ENCODE peak calls at places on chromosomes 11 and 22, in nine cellular contexts. Y, C, O, A, G, H, J, Z and N are unnamed samples.

GRCh38 chr22:17222503-17222902 is 3.3 kb upstream of the ADA2 start:
- DNase-seq in O (no peak), J (no peak), A (no peak), C (peak; percentile 11), H (no peak), G (no peak), Z (no peak), Y (no peak), N (no peak)

GRCh38 chr22:22058649-22059475 is 76.3 kb upstream of the TOP3B start:
- DNase-seq in G (no peak), C (no peak), O (no peak), J (no peak), Y (no peak), H (no peak), Z (no peak), A (no peak), N (peak; percentile 39)

GRCh38 chr11:75204685-75205667 is 35.6 kb upstream of the TPBGL start:
- DNase-seq in O (peak; percentile 90), Z (peak; percentile 80), C (peak; percentile 90), G (peak; percentile 87), A (peak; percentile 93), J (peak; percentile 93), Y (peak; percentile 91), H (peak; percentile 94), N (peak; percentile 87)

GRCh38 chr11:70695086-70695960 is 297.0 kb downstream of the CTTN start:
- DNase-seq in H (no peak), Z (peak; percentile 11), J (no peak), Y (no peak), O (no peak), C (peak; percentile 13), A (no peak), G (no peak), N (no peak)

GRCh38 chr22:33529424-33530113 is 390.7 kb downstream of the LARGE1 start:
- DNase-seq in G (peak; percentile 72), Y (no peak), J (no peak), O (no peak), C (no peak), A (no peak), Z (peak; percentile 86), H (no peak), N (no peak)

GRCh38 chr11:10208045-10208674 is 85.9 kb downstream of the SBF2 start:
- DNase-seq in H (no peak), C (no peak), A (no peak), G (peak; percentile 70), Z (peak; percentile 64), Y (no peak), J (no peak), O (no peak), N (peak; percentile 52)

GRCh38 chr11:26286472-26287066 is 45.4 kb upstream of the ANO3 start:
- DNase-seq in O (peak; percentile 43), H (no peak), Y (no peak), G (peak; percentile 56), C (no peak), A (no peak), Z (peak; percentile 45), J (no peak), N (no peak)

GRCh38 chr11:32893091-32893946 is 708 bp downstream of the QSER1 start:
- DNase-seq in O (peak; percentile 68), A (peak; percentile 82), J (peak; percentile 59), Y (peak; percentile 7), G (peak; percentile 32), H (peak; percentile 43), C (peak; percentile 78), Z (peak; percentile 20), N (peak; percentile 79)

GRCh38 chr11:19116971-19117759 is at the start of gene ZDHHC13:
- DNase-seq in J (peak; percentile 99), G (peak; percentile 82), C (peak; percentile 96), H (peak; percentile 98), O (peak; percentile 97), A (peak; percentile 93), Z (peak; percentile 68), Y (peak; percentile 86), N (peak; percentile 99)
- TF ChIP-seq CTCF in J (peak; percentile 23), G (peak; percentile 43), C (peak; percentile 29), H (no peak), O (peak; percentile 51), A (peak; percentile 27), Z (peak; percentile 26), Y (peak; percentile 4), N (peak; percentile 51)

DNA sequence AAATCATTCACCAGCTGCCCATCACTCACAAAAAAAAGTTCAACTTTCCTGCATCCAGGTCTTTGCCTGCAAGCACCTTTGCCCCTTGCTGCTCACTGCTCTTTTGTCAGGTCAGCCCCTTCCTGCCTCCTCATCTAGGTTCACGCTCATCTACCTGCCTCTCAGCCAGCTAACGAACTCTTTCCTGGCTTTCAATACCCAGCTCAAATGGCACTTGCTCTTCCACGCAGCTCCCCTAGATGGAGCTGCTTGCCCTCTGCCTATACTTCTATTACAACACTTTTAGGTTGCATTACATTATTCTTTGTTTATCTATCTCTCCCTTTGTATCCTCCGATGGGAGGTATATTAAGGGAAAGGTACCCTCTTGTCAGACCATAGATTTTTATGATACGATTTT is 78.9 kb upstream of the TBCEL start:
- DNase-seq in H (no peak), Y (no peak), C (no peak), A (no peak), G (no peak), O (no peak), J (no peak), Z (no peak), N (no peak)
- TF ChIP-seq CTCF in H (no peak), Y (no peak), C (peak; percentile 17), A (no peak), G (peak; percentile 32), O (peak; percentile 68), J (no peak), Z (peak; percentile 21), N (peak; percentile 11)

DNA sequence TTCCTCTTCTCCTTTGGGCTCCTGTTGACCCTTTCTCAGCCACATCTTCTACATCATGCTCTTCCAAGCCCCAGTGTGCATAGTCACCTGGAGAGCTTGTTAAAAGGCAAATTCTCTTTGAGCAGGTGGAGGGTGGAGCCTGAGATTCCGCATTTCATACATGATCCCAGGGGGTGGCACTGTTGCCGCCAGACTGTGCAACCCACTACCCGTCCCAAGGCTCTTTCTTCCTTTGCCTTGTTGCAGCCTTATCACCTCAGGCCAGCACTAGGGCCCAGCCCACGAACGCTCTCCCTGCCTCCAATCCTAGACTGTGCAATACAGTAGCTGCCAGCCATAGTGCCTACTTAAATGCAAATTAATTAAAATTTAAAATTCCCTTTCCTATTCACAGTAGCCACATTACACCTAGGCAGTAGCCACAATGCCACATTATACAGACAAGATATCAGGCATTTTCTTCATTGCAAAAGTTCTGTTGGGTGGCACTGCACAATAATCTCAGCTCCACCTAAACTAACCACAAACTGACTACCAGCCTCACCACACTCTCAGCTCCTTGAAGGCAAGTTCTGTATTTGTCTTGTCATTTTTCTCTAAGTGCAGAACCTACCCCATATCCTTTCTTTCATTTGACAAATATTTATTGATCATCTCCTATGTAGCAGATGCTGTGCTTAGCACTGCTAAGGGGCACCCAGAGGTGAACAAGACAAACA is 4.6 kb upstream of the KCNJ5 start:
- DNase-seq in C (no peak), Y (no peak), A (no peak), G (no peak), Z (no peak), O (no peak), J (peak; percentile 32), H (peak; percentile 71), N (no peak)
- TF ChIP-seq CTCF in C (peak; percentile 33), Y (no peak), A (no peak), G (no peak), Z (no peak), O (peak; percentile 34), J (peak; percentile 16), H (no peak), N (peak; percentile 20)

DNA sequence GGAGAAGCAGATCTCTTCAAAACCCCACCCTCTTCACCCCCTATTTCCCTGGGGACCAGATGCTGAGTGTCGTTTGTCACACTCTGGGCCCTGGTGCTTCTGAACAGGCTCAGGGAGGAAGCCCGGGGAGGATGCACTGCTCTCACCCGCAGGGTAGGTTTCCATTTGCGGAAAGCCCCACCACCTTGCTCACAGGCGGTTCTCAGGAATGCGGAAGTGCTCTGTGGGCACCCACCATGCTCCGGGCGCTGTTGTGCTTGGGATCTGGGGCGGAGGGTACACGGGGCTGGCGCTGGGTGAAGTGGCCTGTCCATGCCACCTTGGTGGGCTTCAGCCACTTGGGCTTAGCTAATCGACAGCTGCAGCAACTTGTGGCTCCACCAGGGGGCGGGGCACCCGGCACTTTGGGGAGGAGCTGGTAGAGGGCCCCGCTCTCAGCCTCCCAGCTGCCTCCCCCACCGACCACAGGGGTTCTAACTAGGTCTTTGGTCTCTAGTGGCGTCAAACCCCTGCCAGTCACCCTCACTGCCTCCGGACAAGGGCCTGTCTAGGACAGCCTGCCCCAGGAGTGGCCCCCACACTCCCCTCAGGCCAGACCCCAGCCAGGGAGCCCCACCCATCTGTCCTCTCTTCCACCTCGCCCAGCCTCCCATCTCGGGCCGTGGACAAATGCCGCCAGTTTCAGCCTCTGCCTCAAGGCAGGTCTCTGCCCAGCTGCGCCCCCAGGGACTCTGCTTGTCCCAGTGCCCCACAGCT is 7.4 kb downstream of the NDUFV1 start:
- DNase-seq in C (peak; percentile 76), O (peak; percentile 86), J (peak; percentile 66), Z (peak; percentile 24), G (peak; percentile 48), A (peak; percentile 71), H (peak; percentile 71), Y (no peak), N (peak; percentile 87)
- TF ChIP-seq CTCF in C (peak; percentile 69), O (peak; percentile 84), J (peak; percentile 68), Z (peak; percentile 61), G (peak; percentile 74), A (peak; percentile 71), H (no peak), Y (peak; percentile 59), N (peak; percentile 58)

DNA sequence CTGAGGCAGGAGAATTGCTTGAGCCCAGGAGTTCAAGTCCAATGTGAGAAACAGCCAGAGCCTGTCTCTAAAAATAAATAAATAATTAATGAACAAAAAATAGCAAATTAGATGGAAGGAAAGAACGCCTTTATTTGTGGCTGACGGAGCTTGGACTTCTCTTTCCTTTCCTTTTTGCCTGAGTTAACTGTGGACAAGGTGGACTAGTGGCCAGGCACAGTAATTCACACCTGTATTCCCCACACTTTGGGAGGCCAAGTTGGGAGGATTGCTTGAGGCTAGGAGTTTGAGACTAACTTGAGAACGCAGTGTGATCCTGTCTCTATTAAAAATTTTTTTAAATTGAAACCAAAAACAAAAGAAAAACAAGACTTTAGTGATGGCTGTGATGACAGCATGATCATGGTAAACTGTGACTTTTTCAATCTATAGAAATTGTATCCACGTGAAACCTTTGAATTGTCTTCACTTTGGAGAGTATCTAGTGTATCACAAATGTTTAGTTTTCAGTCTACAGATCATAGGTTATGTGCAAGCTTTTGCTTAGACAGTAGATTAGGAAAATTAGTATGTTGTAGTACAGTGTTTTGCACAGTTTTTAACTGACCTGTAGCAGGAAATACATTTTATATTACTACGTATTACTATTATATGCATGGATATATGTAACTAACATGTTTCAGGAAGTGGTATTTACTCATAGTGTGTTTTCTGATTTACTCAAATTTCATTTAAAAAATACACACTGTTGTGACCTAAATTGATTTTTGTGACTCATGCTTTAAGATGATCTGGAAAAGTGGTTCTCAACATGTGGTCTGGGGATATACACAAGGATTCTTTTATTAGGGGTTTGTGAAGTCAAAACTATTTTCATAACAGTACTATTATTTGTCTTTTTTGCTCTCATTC is 42.1 kb downstream of the KDM2A start:
- DNase-seq in H (no peak), Y (no peak), G (peak; percentile 33), A (no peak), O (no peak), C (no peak), Z (peak; percentile 69), J (no peak), N (no peak)
- TF ChIP-seq CTCF in H (no peak), Y (no peak), G (no peak), A (no peak), O (peak; percentile 37), C (no peak), Z (no peak), J (no peak), N (no peak)

GRCh38 chr11:19735512-19735911 is 22.9 kb downstream of the NAV2 start:
- DNase-seq in Z (peak; percentile 30), C (no peak), G (peak; percentile 43), A (no peak), J (no peak), Y (no peak), O (no peak), H (no peak), N (no peak)
- TF ChIP-seq CTCF in Z (no peak), C (no peak), G (peak; percentile 15), A (peak; percentile 20), J (no peak), Y (no peak), O (no peak), H (no peak), N (no peak)